ENCODE peak calls at places on chromosomes 2 and 18, in nine cellular contexts. T is DND-41, F is A549, R is thyroid gland, X is heart right ventricle, D is cardiac muscle cell, O is psoas muscle, E is esophagus squamous epithelium, Z is IMR-90. I is an unnamed sample. For H3K4me1, the result is how much of the 10 kb centered on the place peaks cover.

GRCh38 chr2:175097297-175097696 is 70.7 kb downstream of the ATF2 start:
- DNase-seq in Z (peak), D (no peak), E (no peak), R (no peak), X (no peak), F (no peak), T (no peak), O (no peak), I (no peak)

GRCh38 chr2:230666885-230667712 is 45.5 kb upstream of the CAB39 start:
- DNase-seq in R (no peak), Z (peak), X (no peak), F (no peak), T (no peak), D (no peak), E (no peak), O (peak), I (no peak)

GRCh38 chr2:165646321-165646801 is 147.7 kb downstream of the GALNT3 start:
- DNase-seq in F (no peak), O (no peak), E (no peak), T (no peak), X (no peak), R (no peak), Z (no peak), D (peak), I (no peak)

GRCh38 chr18:68960355-68960754 is 162.5 kb downstream of the CCDC102B start:
- DNase-seq in O (no peak), F (no peak), E (no peak), D (no peak), Z (no peak), X (no peak), T (no peak), R (peak), I (no peak)

GRCh38 chr18:460791-461190 is 39.7 kb downstream of the COLEC12 start:
- DNase-seq in F (no peak), O (no peak), D (no peak), R (no peak), Z (no peak), E (no peak), T (no peak), X (no peak), I (no peak)

GRCh38 chr2:165758276-165758675 is 35.8 kb downstream of the GALNT3 start:
- DNase-seq in R (no peak), E (no peak), T (no peak), D (no peak), O (no peak), F (no peak), Z (no peak), X (no peak), I (no peak)

GRCh38 chr2:146847846-146848245 is 997.0 kb upstream of the ACVR2A start:
- DNase-seq in Z (no peak), T (no peak), F (no peak), D (no peak), O (no peak), X (no peak), E (no peak), R (no peak), I (no peak)

GRCh38 chr18:36692331-36692730 is 136.5 kb downstream of the TPGS2 start:
- DNase-seq in F (no peak), E (no peak), Z (peak), O (no peak), X (no peak), T (no peak), R (no peak), D (no peak), I (no peak)

GRCh38 chr2:140947236-140947635 is 1183.6 kb downstream of the LRP1B start:
- DNase-seq in O (no peak), T (no peak), E (no peak), R (no peak), F (no peak), D (no peak), Z (no peak), X (no peak), I (no peak)

GRCh38 chr2:126513033-126513432 is 142.9 kb upstream of the GYPC start:
- DNase-seq in X (no peak), E (no peak), T (no peak), O (no peak), Z (peak), D (no peak), R (no peak), F (no peak), I (no peak)

GRCh38 chr18:74541703-74542555 is 7.6 kb downstream of the CNDP1 start:
- DNase-seq in X (no peak), T (no peak), R (no peak), D (no peak), Z (no peak), E (no peak), O (no peak), F (no peak), I (no peak)

GRCh38 chr2:61439241-61440002 is 31.5 kb downstream of the USP34 start:
- DNase-seq in T (no peak), F (no peak), O (peak), D (peak), Z (no peak), E (no peak), X (peak), R (peak), I (no peak)

GRCh38 chr2:188380280-188380679 is 88.6 kb downstream of the GULP1 start:
- DNase-seq in Z (no peak), T (no peak), D (no peak), X (no peak), E (no peak), O (no peak), F (no peak), R (no peak), I (no peak)

GRCh38 chr2:152405206-152406118 is 70.5 kb downstream of the FMNL2 start:
- DNase-seq in T (no peak), X (no peak), R (no peak), E (no peak), F (peak), O (no peak), Z (peak), D (no peak), I (no peak)

GRCh38 chr2:62858231-62858832 is 152.8 kb downstream of the EHBP1 start:
- DNase-seq in E (no peak), F (no peak), D (peak), Z (no peak), O (no peak), T (no peak), X (no peak), R (no peak), I (no peak)

GRCh38 chr2:224261316-224261715 is 140.6 kb downstream of the FAM124B start:
- DNase-seq in Z (peak), D (no peak), F (no peak), R (no peak), X (no peak), T (no peak), O (no peak), E (no peak), I (no peak)

GRCh38 chr2:215535125-215535668 is 99.3 kb upstream of the FN1 start:
- DNase-seq in E (no peak), T (no peak), Z (no peak), D (no peak), O (no peak), F (no peak), X (no peak), R (no peak), I (no peak)

GRCh38 chr2:159094173-159094737 is 125.8 kb downstream of the TANC1 start:
- DNase-seq in Z (peak), E (no peak), T (no peak), F (no peak), D (no peak), O (no peak), R (no peak), X (peak), I (no peak)

GRCh38 chr2:176565641-176566323 is 296.5 kb downstream of the MTX2 start:
- DNase-seq in R (peak), F (no peak), O (no peak), T (no peak), X (no peak), E (no peak), D (no peak), Z (peak), I (no peak)

GRCh38 chr2:192035731-192036442 is 158.8 kb downstream of the TMEFF2 start:
- DNase-seq in E (no peak), F (no peak), T (no peak), R (no peak), Z (peak), X (no peak), O (no peak), D (no peak), I (no peak)

GRCh38 chr2:229520582-229521221 is 193.7 kb downstream of the DNER start:
- DNase-seq in F (no peak), X (peak), R (no peak), Z (no peak), T (no peak), E (no peak), D (no peak), O (peak), I (no peak)

GRCh38 chr2:179410552-179411356 is 146.1 kb upstream of the SESTD1 start:
- DNase-seq in O (peak), E (no peak), Z (peak), R (peak), D (peak), F (peak), T (peak), X (no peak), I (no peak)

GRCh38 chr18:35750929-35751328 is 169.4 kb downstream of the GALNT1 start:
- DNase-seq in D (no peak), O (no peak), Z (no peak), F (no peak), R (no peak), T (no peak), X (no peak), E (no peak), I (no peak)

GRCh38 chr2:1866402-1867091 is 122.2 kb upstream of the PXDN start:
- DNase-seq in O (no peak), X (no peak), R (peak), T (no peak), E (no peak), F (no peak), Z (no peak), D (no peak), I (no peak)

GRCh38 chr2:234588054-234588430 is 91.2 kb upstream of the ARL4C start:
- DNase-seq in F (no peak), D (no peak), T (no peak), E (no peak), R (peak), O (no peak), Z (no peak), X (no peak), I (no peak)

GRCh38 chr2:207487650-207488315 is 42.0 kb upstream of the CREB1 start:
- DNase-seq in T (no peak), X (no peak), D (no peak), F (peak), R (no peak), Z (peak), O (no peak), E (no peak), I (no peak)

GRCh38 chr2:62624855-62625254 is 80.7 kb upstream of the EHBP1 start:
- DNase-seq in X (no peak), T (no peak), F (no peak), D (no peak), E (no peak), Z (no peak), O (no peak), R (no peak), I (no peak)

GRCh38 chr2:195026261-195026660 is 630.8 kb upstream of the SLC39A10 start:
- DNase-seq in F (peak), D (no peak), E (no peak), R (no peak), Z (peak), T (peak), X (no peak), O (no peak), I (no peak)

GRCh38 chr2:121855456-121855985 is 100.1 kb downstream of the TSN start:
- DNase-seq in E (no peak), F (no peak), T (no peak), D (no peak), R (no peak), X (no peak), O (no peak), Z (no peak), I (no peak)

GRCh38 chr2:241616168-241617125 is 20.5 kb downstream of the THAP4 start:
- DNase-seq in F (no peak), X (no peak), E (no peak), D (no peak), R (no peak), Z (no peak), T (no peak), O (no peak), I (no peak)

GRCh38 chr18:23872701-23873550 is 141.6 kb upstream of the TTC39C start:
- DNase-seq in T (no peak), D (no peak), X (no peak), Z (no peak), E (no peak), R (no peak), O (no peak), F (no peak), I (no peak)

GRCh38 chr2:9103663-9104277 is 100.3 kb upstream of the MBOAT2 start:
- DNase-seq in T (no peak), R (no peak), D (no peak), Z (no peak), O (no peak), X (no peak), E (no peak), F (no peak), I (no peak)

GRCh38 chr2:217090884-217091283 is 231.0 kb upstream of the TNP1 start:
- DNase-seq in T (no peak), E (no peak), D (no peak), O (no peak), Z (no peak), F (no peak), X (no peak), R (no peak), I (no peak)
- H3K4me3 ChIP-seq in T (no peak), E (no peak), D (no peak), O (no peak), Z (no peak), F (no peak), X (no peak), R (no peak), I (no peak)

GRCh38 chr2:221243758-221244157 is 328.3 kb downstream of the EPHA4 start:
- DNase-seq in O (no peak), T (no peak), Z (no peak), F (no peak), X (no peak), D (no peak), E (no peak), R (no peak), I (no peak)
- H3K4me1 ChIP-seq in O (under half), T (under half), Z (under half), F (under half), X (under half), D (under half), E (under half), R (under half), I (under half)

GRCh38 chr2:105674859-105675541 is 69.7 kb upstream of the NCK2 start:
- DNase-seq in Z (no peak), T (no peak), X (no peak), F (no peak), R (no peak), D (no peak), E (no peak), O (no peak), I (no peak)
- H3K4me3 ChIP-seq in Z (no peak), T (no peak), X (no peak), F (no peak), R (no peak), D (no peak), E (no peak), O (no peak), I (no peak)

GRCh38 chr18:8794133-8794986 is 89.0 kb downstream of the MTCL1 start:
- DNase-seq in F (peak), D (no peak), Z (peak), X (no peak), E (no peak), O (no peak), R (no peak), T (no peak), I (no peak)
- H3K4me1 ChIP-seq in F (half or more), D (under half), Z (under half), X (under half), E (under half), O (under half), R (under half), T (under half), I (under half)

GRCh38 chr2:223052710-223053261 is 796 bp downstream of the KCNE4 start:
- DNase-seq in X (peak), F (no peak), E (no peak), D (no peak), O (no peak), Z (no peak), T (no peak), R (peak), I (no peak)
- H3K4me3 ChIP-seq in X (peak), F (peak), E (peak), D (no peak), O (peak), Z (peak), T (no peak), R (peak), I (no peak)

I was measured in naive thymus-derived CD4-positive, alpha-beta T cell.